ENCODE peak calls at places on chromosomes 3 and 15, in five cellular contexts. N is progenitor cell of endocrine pancreas, Q is GM20000, T is right atrium auricular region, R is stomach. F is an unnamed sample.

GRCh38 chr3:197499427-197499826 is 56.3 kb downstream of the BDH1 start:
- DNase-seq in N (no peak), Q (no peak), T (no peak), R (no peak), F (no peak)

GRCh38 chr3:20865811-20866210 is 679.8 kb upstream of the SGO1 start:
- DNase-seq in N (no peak), Q (no peak), T (no peak), R (no peak), F (no peak)

GRCh38 chr3:55307622-55308021 is 179.5 kb downstream of the WNT5A start:
- DNase-seq in N (no peak), Q (no peak), T (no peak), R (no peak), F (no peak)

GRCh38 chr3:150329408-150329807 is 78.7 kb upstream of the TSC22D2 start:
- DNase-seq in N (no peak), Q (no peak), T (no peak), R (no peak), F (no peak)

GRCh38 chr3:163560459-163560858 is 1517.8 kb downstream of the SI start:
- DNase-seq in N (no peak), Q (no peak), T (no peak), R (no peak), F (no peak)

GRCh38 chr3:49553320-49553689 is 972 bp upstream of the BSN start:
- DNase-seq in N (no peak), Q (no peak), T (no peak), R (no peak), F (no peak)

GRCh38 chr3:111585214-111585613 is 9.9 kb downstream of the ZBED2 start:
- DNase-seq in N (no peak), Q (no peak), T (no peak), R (no peak), F (no peak)

GRCh38 chr15:77836901-77837648 is 204.4 kb upstream of the LINGO1 start:
- DNase-seq in N (no peak), Q (peak; percentile 3), T (no peak), R (no peak), F (no peak)

GRCh38 chr3:42025388-42026138 is 63.7 kb upstream of the ULK4 start:
- DNase-seq in N (no peak), Q (peak; percentile 60), T (peak; percentile 97), R (peak; percentile 79), F (peak; percentile 55)

GRCh38 chr15:69666921-69667811 is 214.5 kb downstream of the RPLP1 start:
- DNase-seq in N (no peak), Q (peak; percentile 61), T (no peak), R (no peak), F (peak; percentile 79)

GRCh38 chr15:20348900-20349773 is 192.5 kb downstream of the GOLGA6L6 start:
- DNase-seq in N (no peak), Q (peak; percentile 45), T (no peak), R (peak; percentile 24), F (peak; percentile 28)

GRCh38 chr3:66338927-66339326 is 118.1 kb downstream of the SLC25A26 start:
- DNase-seq in N (no peak), Q (no peak), T (no peak), R (no peak), F (no peak)

GRCh38 chr3:56819016-56819809 is 17.5 kb upstream of the ARHGEF3 start:
- DNase-seq in N (no peak), Q (no peak), T (no peak), R (no peak), F (no peak)
- TF ChIP-seq CTCF in N (no peak), Q (no peak), T (no peak), R (no peak), F (no peak)

GRCh38 chr15:89761009-89761831 is 10.2 kb upstream of the MESP1 start:
- DNase-seq in N (no peak), Q (no peak), T (no peak), R (peak; percentile 84), F (no peak)
- TF ChIP-seq CTCF in N (no peak), Q (no peak), T (peak; percentile 9), R (no peak), F (no peak)

GRCh38 chr3:47295322-47295721 is 12.6 kb downstream of the KLHL18 start:
- DNase-seq in N (no peak), Q (no peak), T (no peak), R (no peak), F (no peak)

GRCh38 chr3:47293822-47294221 is 11.1 kb downstream of the KLHL18 start:
- DNase-seq in N (no peak), Q (no peak), T (no peak), R (no peak), F (no peak)

GRCh38 chr3:47294392-47294791 is 11.6 kb downstream of the KLHL18 start:
- DNase-seq in N (no peak), Q (no peak), T (no peak), R (no peak), F (no peak)

GRCh38 chr3:47296562-47297302 is 14.0 kb downstream of the KLHL18 start:
- DNase-seq in N (no peak), Q (no peak), T (no peak), R (no peak), F (no peak)

GRCh38 chr3:47295976-47296375 is 13.2 kb downstream of the KLHL18 start:
- DNase-seq in N (no peak), Q (no peak), T (no peak), R (no peak), F (no peak)
- TF ChIP-seq CTCF in N (no peak), Q (no peak), T (no peak), R (no peak), F (no peak)

DNA sequence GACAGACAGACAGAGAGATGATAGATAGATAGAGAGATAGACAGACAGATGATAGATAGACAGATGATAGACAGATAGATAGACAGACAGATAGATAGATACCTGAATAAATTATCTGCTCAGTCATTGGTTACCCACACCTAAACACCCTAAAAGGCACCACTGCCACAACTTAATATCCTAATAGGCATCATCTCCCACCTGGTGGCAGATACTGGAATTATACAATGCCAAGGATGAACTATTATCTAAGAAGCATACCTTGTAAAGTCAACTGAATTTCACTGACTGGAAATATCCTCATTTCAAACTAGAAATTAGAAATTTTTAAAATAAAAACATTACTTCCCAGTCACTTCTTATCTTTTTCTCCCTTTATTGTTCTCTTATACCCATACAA is 19.4 kb upstream of the ATP8B4 start:
- DNase-seq in N (no peak), Q (no peak), T (no peak), R (no peak), F (no peak)
- TF ChIP-seq CTCF in N (peak; percentile 14), Q (no peak), T (no peak), R (no peak), F (no peak)

GRCh38 chr3:167863811-167864558 is 128.5 kb downstream of the SERPINI1 start:
- DNase-seq in N (no peak), Q (no peak), T (no peak), R (no peak), F (no peak)
- TF ChIP-seq CTCF in N (no peak), Q (no peak), T (no peak), R (no peak), F (no peak)

GRCh38 chr15:39920510-39921273 is 626 bp upstream of the GPR176 start:
- DNase-seq in N (peak; percentile 41), Q (peak; percentile 93), T (peak; percentile 69), R (peak; percentile 74), F (peak; percentile 92)
- TF ChIP-seq CTCF in N (no peak), Q (no peak), T (no peak), R (no peak), F (peak; percentile 16)

GRCh38 chr3:100611221-100611620 is 1.8 kb downstream of the ADGRG7 start:
- DNase-seq in N (no peak), Q (no peak), T (no peak), R (no peak), F (no peak)
- TF ChIP-seq CTCF in N (no peak), Q (no peak), T (no peak), R (no peak), F (no peak)

DNA sequence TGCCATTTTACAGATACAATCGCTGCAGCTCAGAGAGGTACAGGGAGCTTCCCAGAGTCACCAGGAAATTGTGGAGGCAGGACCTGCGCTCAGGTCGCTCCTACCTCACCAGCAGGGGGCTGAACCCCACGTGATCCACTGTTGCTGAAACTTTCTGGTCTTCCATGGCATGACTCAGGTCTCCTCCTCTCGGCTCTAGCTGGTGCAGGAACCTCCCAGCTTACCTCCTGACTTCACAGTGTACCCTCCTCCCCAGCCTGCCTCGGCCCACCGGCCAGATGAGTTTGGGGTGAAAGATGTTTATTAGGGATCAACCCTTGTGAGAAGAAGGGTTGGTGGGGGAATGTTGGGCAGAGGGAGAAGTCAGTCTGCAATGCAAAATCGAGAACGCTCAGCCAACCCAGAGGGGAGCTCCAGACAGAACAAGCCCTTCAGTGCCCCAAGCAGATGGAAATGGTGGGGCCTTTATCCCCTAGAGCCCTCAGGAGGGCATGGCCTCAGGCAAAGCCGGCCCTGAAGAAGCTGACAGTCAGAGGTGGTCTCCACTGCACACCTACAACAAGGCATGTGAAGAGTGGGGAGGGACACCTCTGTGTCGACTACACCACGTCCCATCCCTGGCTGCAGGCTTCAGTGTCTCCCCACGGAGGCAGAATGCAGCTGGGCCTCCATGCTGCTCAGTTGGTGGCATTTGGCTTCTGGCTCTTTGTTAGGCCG is 118.6 kb upstream of the PRR20G start:
- DNase-seq in N (no peak), Q (peak; percentile 51), T (no peak), R (peak; percentile 28), F (no peak)
- TF ChIP-seq CTCF in N (peak; percentile 44), Q (no peak), T (no peak), R (no peak), F (peak; percentile 19)

DNA sequence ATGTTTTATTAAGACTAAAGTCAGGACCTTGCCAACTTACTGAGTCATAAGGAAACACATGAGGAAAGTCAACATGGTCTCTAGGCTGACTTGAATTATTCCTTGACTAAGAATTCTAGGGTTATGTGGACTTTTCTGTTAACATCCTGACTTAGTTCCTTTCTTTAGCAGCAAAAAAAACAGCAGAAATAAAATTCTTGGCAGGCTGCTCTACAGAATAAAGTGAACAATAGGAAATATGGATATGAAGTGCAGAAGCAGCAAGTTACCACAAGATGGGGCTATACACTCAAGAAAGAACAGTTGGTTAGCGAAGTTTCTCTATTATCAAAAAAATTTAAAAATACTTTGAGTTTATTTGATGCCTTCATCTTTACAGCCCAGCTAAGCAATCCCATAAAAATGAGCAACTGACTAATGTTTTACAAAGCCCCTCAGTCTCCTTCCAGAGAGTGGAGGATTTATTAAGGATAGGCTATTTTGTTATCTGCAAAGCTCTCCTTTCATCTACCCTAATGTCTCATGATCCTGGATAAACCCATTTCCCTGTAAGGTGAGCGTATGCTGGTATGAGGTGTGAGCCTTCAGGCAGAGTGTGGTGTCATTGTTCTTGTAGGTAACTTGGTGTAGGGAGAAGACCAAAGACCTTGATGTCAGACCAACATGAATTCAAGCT is 23.1 kb upstream of the MCCC1 start:
- DNase-seq in N (no peak), Q (peak; percentile 65), T (no peak), R (no peak), F (peak; percentile 61)
- TF ChIP-seq CTCF in N (peak; percentile 97), Q (peak; percentile 60), T (peak; percentile 83), R (peak; percentile 81), F (peak; percentile 77)